ENCODE peak calls at places on chromosomes 1 and 21, in seven cellular contexts. One of them, this sample, is unnamed.
A peak's percentile ranks its signal among the peaks of the same experiment; 100 is the strongest.

GRCh38 chr1:81470250-81470649 is 330.5 kb upstream of the ADGRL2 start:
- DNase-seq in activated CD4-positive, alpha-beta T cell treated with anti-CD3 and anti-CD28 coated beads, Interleukin-2, amount 50 U/mL, for 1 hour: no peak
- DNase-seq in ovary: no peak
- DNase-seq in NCI-H1092 treated with DMSO at 0.1 percent for 48 hours: no peak
- DNase-seq in stimulated activated naive B cell treated with anti-CD40 and anti-IgM and Interleukin-4, amounts not matched to agents 10 μg/mL and 1 μg/mL and 100 μg/mL, for 72 hours: no peak
- DNase-seq in choroid plexus epithelial cell: no peak
- DNase-seq in skeletal muscle cell: no peak
- DNase-seq in this sample: no peak

GRCh38 chr1:109777436-109777835 is 13.7 kb upstream of the EPS8L3 start:
- DNase-seq in skeletal muscle cell: no peak
- DNase-seq in stimulated activated naive B cell treated with anti-CD40 and anti-IgM and Interleukin-4, amounts not matched to agents 10 μg/mL and 1 μg/mL and 100 μg/mL, for 72 hours: no peak
- DNase-seq in choroid plexus epithelial cell: no peak
- DNase-seq in NCI-H1092 treated with DMSO at 0.1 percent for 48 hours: no peak
- DNase-seq in ovary: no peak
- DNase-seq in activated CD4-positive, alpha-beta T cell treated with anti-CD3 and anti-CD28 coated beads, Interleukin-2, amount 50 U/mL, for 1 hour: no peak
- DNase-seq in this sample: no peak

GRCh38 chr1:43754892-43755291 is 47.6 kb downstream of the ST3GAL3 start:
- DNase-seq in ovary: no peak
- DNase-seq in choroid plexus epithelial cell: no peak
- DNase-seq in stimulated activated naive B cell treated with anti-CD40 and anti-IgM and Interleukin-4, amounts not matched to agents 10 μg/mL and 1 μg/mL and 100 μg/mL, for 72 hours: no peak
- DNase-seq in NCI-H1092 treated with DMSO at 0.1 percent for 48 hours: no peak
- DNase-seq in skeletal muscle cell: no peak
- DNase-seq in activated CD4-positive, alpha-beta T cell treated with anti-CD3 and anti-CD28 coated beads, Interleukin-2, amount 50 U/mL, for 1 hour: no peak
- DNase-seq in this sample: no peak

GRCh38 chr1:68346192-68346808 is 103.5 kb downstream of the RPE65 start:
- DNase-seq in ovary: no peak
- DNase-seq in activated CD4-positive, alpha-beta T cell treated with anti-CD3 and anti-CD28 coated beads, Interleukin-2, amount 50 U/mL, for 1 hour: no peak
- DNase-seq in choroid plexus epithelial cell: peak; percentile 64
- DNase-seq in NCI-H1092 treated with DMSO at 0.1 percent for 48 hours: peak; percentile 30
- DNase-seq in stimulated activated naive B cell treated with anti-CD40 and anti-IgM and Interleukin-4, amounts not matched to agents 10 μg/mL and 1 μg/mL and 100 μg/mL, for 72 hours: no peak
- DNase-seq in skeletal muscle cell: no peak
- DNase-seq in this sample: no peak

GRCh38 chr21:46081022-46081861 is 16.7 kb upstream of the COL6A2 start:
- DNase-seq in NCI-H1092 treated with DMSO at 0.1 percent for 48 hours: no peak
- DNase-seq in ovary: peak; percentile 24
- DNase-seq in activated CD4-positive, alpha-beta T cell treated with anti-CD3 and anti-CD28 coated beads, Interleukin-2, amount 50 U/mL, for 1 hour: no peak
- DNase-seq in skeletal muscle cell: no peak
- DNase-seq in choroid plexus epithelial cell: no peak
- DNase-seq in stimulated activated naive B cell treated with anti-CD40 and anti-IgM and Interleukin-4, amounts not matched to agents 10 μg/mL and 1 μg/mL and 100 μg/mL, for 72 hours: no peak
- DNase-seq in this sample: peak; percentile 9

GRCh38 chr1:215957692-215958091 is 390.6 kb downstream of the KCTD3 start:
- DNase-seq in skeletal muscle cell: peak; percentile 71
- DNase-seq in activated CD4-positive, alpha-beta T cell treated with anti-CD3 and anti-CD28 coated beads, Interleukin-2, amount 50 U/mL, for 1 hour: no peak
- DNase-seq in choroid plexus epithelial cell: peak; percentile 10
- DNase-seq in stimulated activated naive B cell treated with anti-CD40 and anti-IgM and Interleukin-4, amounts not matched to agents 10 μg/mL and 1 μg/mL and 100 μg/mL, for 72 hours: no peak
- DNase-seq in ovary: no peak
- DNase-seq in NCI-H1092 treated with DMSO at 0.1 percent for 48 hours: no peak
- DNase-seq in this sample: no peak

GRCh38 chr1:20139776-20140612 is 871 bp downstream of the PLA2G2F start:
- DNase-seq in ovary: no peak
- DNase-seq in choroid plexus epithelial cell: no peak
- DNase-seq in NCI-H1092 treated with DMSO at 0.1 percent for 48 hours: no peak
- DNase-seq in skeletal muscle cell: no peak
- DNase-seq in stimulated activated naive B cell treated with anti-CD40 and anti-IgM and Interleukin-4, amounts not matched to agents 10 μg/mL and 1 μg/mL and 100 μg/mL, for 72 hours: no peak
- DNase-seq in activated CD4-positive, alpha-beta T cell treated with anti-CD3 and anti-CD28 coated beads, Interleukin-2, amount 50 U/mL, for 1 hour: no peak
- DNase-seq in this sample: no peak

GRCh38 chr1:168709896-168710305 is 19.1 kb downstream of the DPT start:
- DNase-seq in activated CD4-positive, alpha-beta T cell treated with anti-CD3 and anti-CD28 coated beads, Interleukin-2, amount 50 U/mL, for 1 hour: no peak
- DNase-seq in skeletal muscle cell: peak; percentile 66
- DNase-seq in choroid plexus epithelial cell: peak; percentile 30
- DNase-seq in stimulated activated naive B cell treated with anti-CD40 and anti-IgM and Interleukin-4, amounts not matched to agents 10 μg/mL and 1 μg/mL and 100 μg/mL, for 72 hours: no peak
- DNase-seq in NCI-H1092 treated with DMSO at 0.1 percent for 48 hours: no peak
- DNase-seq in ovary: no peak
- DNase-seq in this sample: no peak

GRCh38 chr1:21818661-21819060 is 6.6 kb downstream of the LDLRAD2 start:
- DNase-seq in activated CD4-positive, alpha-beta T cell treated with anti-CD3 and anti-CD28 coated beads, Interleukin-2, amount 50 U/mL, for 1 hour: peak; percentile 14
- DNase-seq in choroid plexus epithelial cell: peak; percentile 20
- DNase-seq in ovary: no peak
- DNase-seq in skeletal muscle cell: no peak
- DNase-seq in stimulated activated naive B cell treated with anti-CD40 and anti-IgM and Interleukin-4, amounts not matched to agents 10 μg/mL and 1 μg/mL and 100 μg/mL, for 72 hours: no peak
- DNase-seq in NCI-H1092 treated with DMSO at 0.1 percent for 48 hours: no peak
- DNase-seq in this sample: no peak

GRCh38 chr1:117416004-117416403 is 48.8 kb downstream of the MAN1A2 start:
- DNase-seq in ovary: no peak
- DNase-seq in stimulated activated naive B cell treated with anti-CD40 and anti-IgM and Interleukin-4, amounts not matched to agents 10 μg/mL and 1 μg/mL and 100 μg/mL, for 72 hours: no peak
- DNase-seq in activated CD4-positive, alpha-beta T cell treated with anti-CD3 and anti-CD28 coated beads, Interleukin-2, amount 50 U/mL, for 1 hour: no peak
- DNase-seq in NCI-H1092 treated with DMSO at 0.1 percent for 48 hours: no peak
- DNase-seq in skeletal muscle cell: no peak
- DNase-seq in choroid plexus epithelial cell: no peak
- DNase-seq in this sample: no peak

This sample was measured in activated naive CD4-positive, alpha-beta T cell treated with anti-CD3 and anti-CD28 coated beads, Interleukin-2, amount 50 U/mL, for 16 hours.